ENCODE peak calls at places on chromosomes 16 and 17, in six cellular contexts. One of them, this sample, is unnamed. For H3K4me1 and H3K36me3, the result is how much of the 10 kb centered on the place peaks cover.

GRCh38 chr16:68893710-68894705 is 50.7 kb downstream of the TANGO6 start:
- DNase-seq in heart left ventricle: peak
- DNase-seq in breast epithelium: no peak
- DNase-seq in ovary: no peak
- DNase-seq in stomach: no peak
- DNase-seq in esophagus muscularis mucosa: no peak
- DNase-seq in this sample: peak

GRCh38 chr17:66755101-66755943 is 79.6 kb upstream of the CACNG5 start:
- DNase-seq in heart left ventricle: no peak
- DNase-seq in ovary: no peak
- DNase-seq in stomach: no peak
- DNase-seq in esophagus muscularis mucosa: no peak
- DNase-seq in breast epithelium: no peak
- DNase-seq in this sample: no peak

GRCh38 chr16:67530013-67530939 is 1.6 kb downstream of the RIPOR1 start:
- DNase-seq in breast epithelium: no peak
- DNase-seq in heart left ventricle: peak
- DNase-seq in ovary: peak
- DNase-seq in esophagus muscularis mucosa: no peak
- DNase-seq in stomach: peak
- DNase-seq in this sample: peak

GRCh38 chr17:49836111-49837030 is 11.5 kb downstream of the TAC4 start:
- DNase-seq in breast epithelium: no peak
- DNase-seq in stomach: peak
- DNase-seq in heart left ventricle: no peak
- DNase-seq in ovary: no peak
- DNase-seq in esophagus muscularis mucosa: no peak
- DNase-seq in this sample: no peak

GRCh38 chr16:72658888-72659717 is 388.8 kb downstream of the ZFHX3 start:
- DNase-seq in heart left ventricle: no peak
- DNase-seq in esophagus muscularis mucosa: no peak
- DNase-seq in stomach: no peak
- DNase-seq in breast epithelium: no peak
- DNase-seq in ovary: no peak
- DNase-seq in this sample: no peak

GRCh38 chr17:19238167-19238505 is 970 bp downstream of the EPN2 start:
- DNase-seq in breast epithelium: peak
- DNase-seq in ovary: peak
- DNase-seq in stomach: peak
- DNase-seq in heart left ventricle: peak
- DNase-seq in esophagus muscularis mucosa: no peak
- DNase-seq in this sample: peak

GRCh38 chr17:74201250-74201649 is 2.2 kb upstream of the RPL38 start:
- DNase-seq in breast epithelium: no peak
- DNase-seq in stomach: no peak
- DNase-seq in ovary: no peak
- DNase-seq in esophagus muscularis mucosa: no peak
- DNase-seq in heart left ventricle: no peak
- DNase-seq in this sample: peak

GRCh38 chr16:12507366-12507765 is 296.3 kb downstream of the CPPED1 start:
- DNase-seq in breast epithelium: no peak
- DNase-seq in stomach: no peak
- DNase-seq in ovary: no peak
- DNase-seq in heart left ventricle: no peak
- DNase-seq in esophagus muscularis mucosa: no peak
- DNase-seq in this sample: no peak

GRCh38 chr16:79599256-79599836 is 1.2 kb downstream of the MAF start:
- DNase-seq in stomach: no peak
- DNase-seq in esophagus muscularis mucosa: no peak
- DNase-seq in ovary: peak
- DNase-seq in breast epithelium: no peak
- DNase-seq in heart left ventricle: peak
- DNase-seq in this sample: no peak

GRCh38 chr16:65414284-65414984 is 292.6 kb upstream of the CDH11 start:
- DNase-seq in esophagus muscularis mucosa: no peak
- DNase-seq in breast epithelium: no peak
- DNase-seq in ovary: no peak
- DNase-seq in stomach: no peak
- DNase-seq in heart left ventricle: no peak
- DNase-seq in this sample: no peak

GRCh38 chr17:47810200-47810821 is 11.3 kb downstream of the OSBPL7 start:
- DNase-seq in ovary: no peak
- DNase-seq in stomach: peak
- DNase-seq in heart left ventricle: peak
- DNase-seq in esophagus muscularis mucosa: no peak
- DNase-seq in breast epithelium: no peak
- DNase-seq in this sample: peak

GRCh38 chr17:79951361-79952264 is 84.1 kb downstream of the TBC1D16 start:
- DNase-seq in ovary: peak
- DNase-seq in breast epithelium: peak
- DNase-seq in stomach: peak
- DNase-seq in esophagus muscularis mucosa: no peak
- DNase-seq in heart left ventricle: peak
- DNase-seq in this sample: peak

GRCh38 chr17:79949646-79950292 is 85.9 kb downstream of the TBC1D16 start:
- DNase-seq in ovary: peak
- DNase-seq in stomach: no peak
- DNase-seq in esophagus muscularis mucosa: no peak
- DNase-seq in breast epithelium: peak
- DNase-seq in heart left ventricle: no peak
- DNase-seq in this sample: peak

GRCh38 chr17:79948918-79949645 is 86.6 kb downstream of the TBC1D16 start:
- DNase-seq in ovary: peak
- DNase-seq in heart left ventricle: no peak
- DNase-seq in esophagus muscularis mucosa: no peak
- DNase-seq in stomach: no peak
- DNase-seq in breast epithelium: peak
- DNase-seq in this sample: peak

GRCh38 chr17:79950711-79951110 is 85.0 kb downstream of the TBC1D16 start:
- DNase-seq in esophagus muscularis mucosa: no peak
- DNase-seq in ovary: peak
- DNase-seq in breast epithelium: peak
- DNase-seq in stomach: no peak
- DNase-seq in heart left ventricle: no peak
- DNase-seq in this sample: peak

GRCh38 chr17:79950306-79950705 is 85.4 kb downstream of the TBC1D16 start:
- DNase-seq in esophagus muscularis mucosa: no peak
- DNase-seq in breast epithelium: peak
- DNase-seq in stomach: peak
- DNase-seq in ovary: peak
- DNase-seq in heart left ventricle: no peak
- DNase-seq in this sample: no peak
- H3K4me1 ChIP-seq in esophagus muscularis mucosa: under half
- H3K4me1 ChIP-seq in breast epithelium: under half
- H3K4me1 ChIP-seq in stomach: under half
- H3K4me1 ChIP-seq in ovary: under half
- H3K4me1 ChIP-seq in heart left ventricle: under half
- H3K4me1 ChIP-seq in this sample: half or more

DNA sequence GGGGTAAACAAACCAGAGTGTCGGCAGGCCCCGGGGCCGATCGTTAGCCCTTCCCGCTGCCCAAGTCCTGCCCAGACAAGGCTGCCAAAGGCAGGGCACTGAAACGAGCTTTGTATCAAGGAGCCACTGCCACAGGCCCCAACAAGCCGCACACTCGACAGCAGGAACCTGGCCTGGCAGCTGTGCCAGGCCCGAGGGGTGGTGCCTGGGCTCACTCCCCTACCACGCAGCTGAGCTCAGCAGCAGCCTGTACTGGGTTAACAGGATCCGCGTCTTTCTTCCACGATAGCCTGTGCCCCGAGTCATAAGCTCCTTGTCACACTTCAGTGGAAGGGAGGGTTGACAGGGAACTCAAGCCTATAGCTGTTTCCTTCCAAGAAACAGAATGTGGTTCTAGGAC is 87.9 kb downstream of the ABR start:
- DNase-seq in esophagus muscularis mucosa: no peak
- DNase-seq in stomach: peak
- DNase-seq in ovary: no peak
- DNase-seq in heart left ventricle: no peak
- DNase-seq in breast epithelium: no peak
- DNase-seq in this sample: no peak
- H3K36me3 ChIP-seq in esophagus muscularis mucosa: half or more
- H3K36me3 ChIP-seq in stomach: half or more
- H3K36me3 ChIP-seq in ovary: under half
- H3K36me3 ChIP-seq in heart left ventricle: under half
- H3K36me3 ChIP-seq in breast epithelium: under half
- H3K36me3 ChIP-seq in this sample: under half

DNA sequence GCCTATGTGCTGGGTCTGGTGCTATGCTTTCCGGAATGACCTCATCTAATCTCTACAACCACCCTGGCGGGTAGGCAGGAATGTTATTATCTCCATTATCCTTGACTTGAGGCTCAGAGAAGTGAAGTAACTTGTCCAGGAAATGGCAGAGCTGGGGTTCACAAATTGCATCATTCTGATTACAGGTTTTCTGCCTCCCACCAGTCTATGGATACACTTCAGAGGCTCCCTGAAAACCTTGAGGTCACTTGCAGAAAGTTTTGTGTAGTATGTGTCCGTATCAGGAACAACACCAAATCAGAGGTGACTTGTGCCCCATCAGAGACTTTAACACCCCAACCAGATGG is 19.1 kb downstream of the NOD2 start:
- DNase-seq in ovary: no peak
- DNase-seq in heart left ventricle: no peak
- DNase-seq in stomach: no peak
- DNase-seq in breast epithelium: no peak
- DNase-seq in esophagus muscularis mucosa: no peak
- DNase-seq in this sample: no peak
- H3K4me1 ChIP-seq in ovary: under half
- H3K4me1 ChIP-seq in heart left ventricle: under half
- H3K4me1 ChIP-seq in stomach: under half
- H3K4me1 ChIP-seq in breast epithelium: under half
- H3K4me1 ChIP-seq in esophagus muscularis mucosa: under half
- H3K4me1 ChIP-seq in this sample: under half

GRCh38 chr17:17830740-17831207 is 6.0 kb downstream of the SREBF1 start:
- DNase-seq in heart left ventricle: no peak
- DNase-seq in ovary: no peak
- DNase-seq in breast epithelium: no peak
- DNase-seq in esophagus muscularis mucosa: no peak
- DNase-seq in stomach: peak
- DNase-seq in this sample: no peak
- H3K36me3 ChIP-seq in heart left ventricle: under half
- H3K36me3 ChIP-seq in ovary: under half
- H3K36me3 ChIP-seq in breast epithelium: under half
- H3K36me3 ChIP-seq in esophagus muscularis mucosa: under half
- H3K36me3 ChIP-seq in stomach: under half
- H3K36me3 ChIP-seq in this sample: under half

GRCh38 chr17:77185137-77185536 is 44.4 kb downstream of the SEC14L1 start:
- DNase-seq in ovary: no peak
- DNase-seq in heart left ventricle: no peak
- DNase-seq in breast epithelium: no peak
- DNase-seq in stomach: no peak
- DNase-seq in esophagus muscularis mucosa: no peak
- DNase-seq in this sample: no peak

GRCh38 chr17:77180503-77181330 is 39.9 kb downstream of the SEC14L1 start:
- DNase-seq in breast epithelium: no peak
- DNase-seq in stomach: no peak
- DNase-seq in heart left ventricle: no peak
- DNase-seq in esophagus muscularis mucosa: no peak
- DNase-seq in ovary: no peak
- DNase-seq in this sample: no peak

GRCh38 chr17:77184474-77184873 is 43.7 kb downstream of the SEC14L1 start:
- DNase-seq in ovary: no peak
- DNase-seq in stomach: no peak
- DNase-seq in heart left ventricle: no peak
- DNase-seq in breast epithelium: no peak
- DNase-seq in esophagus muscularis mucosa: no peak
- DNase-seq in this sample: no peak

GRCh38 chr17:77182205-77182604 is 41.4 kb downstream of the SEC14L1 start:
- DNase-seq in stomach: no peak
- DNase-seq in breast epithelium: no peak
- DNase-seq in ovary: no peak
- DNase-seq in heart left ventricle: no peak
- DNase-seq in esophagus muscularis mucosa: no peak
- DNase-seq in this sample: no peak

DNA sequence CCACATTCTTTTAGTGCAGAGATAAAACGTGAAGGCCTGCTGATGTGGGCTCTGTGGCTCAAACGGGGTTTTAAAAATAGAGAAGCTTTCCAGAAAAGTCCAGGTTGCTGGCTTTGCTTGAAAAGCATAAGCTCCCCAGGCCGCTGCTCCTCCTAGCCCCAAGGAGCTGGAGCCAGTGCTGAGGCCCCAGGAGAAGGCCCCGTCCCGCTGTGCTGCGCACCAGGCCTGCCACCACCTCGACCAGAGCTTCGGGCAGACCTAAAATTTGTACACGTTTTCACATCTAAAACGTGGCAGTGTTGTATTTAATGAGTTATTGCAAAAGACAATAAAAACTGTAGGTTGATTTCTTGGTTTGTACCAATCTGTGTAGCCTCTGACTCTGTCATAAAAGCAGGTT is 42.0 kb downstream of the SEC14L1 start:
- DNase-seq in breast epithelium: no peak
- DNase-seq in ovary: no peak
- DNase-seq in stomach: no peak
- DNase-seq in heart left ventricle: no peak
- DNase-seq in esophagus muscularis mucosa: no peak
- DNase-seq in this sample: no peak
- H3K4me1 ChIP-seq in breast epithelium: under half
- H3K4me1 ChIP-seq in ovary: under half
- H3K4me1 ChIP-seq in stomach: half or more
- H3K4me1 ChIP-seq in heart left ventricle: under half
- H3K4me1 ChIP-seq in esophagus muscularis mucosa: half or more
- H3K4me1 ChIP-seq in this sample: under half

DNA sequence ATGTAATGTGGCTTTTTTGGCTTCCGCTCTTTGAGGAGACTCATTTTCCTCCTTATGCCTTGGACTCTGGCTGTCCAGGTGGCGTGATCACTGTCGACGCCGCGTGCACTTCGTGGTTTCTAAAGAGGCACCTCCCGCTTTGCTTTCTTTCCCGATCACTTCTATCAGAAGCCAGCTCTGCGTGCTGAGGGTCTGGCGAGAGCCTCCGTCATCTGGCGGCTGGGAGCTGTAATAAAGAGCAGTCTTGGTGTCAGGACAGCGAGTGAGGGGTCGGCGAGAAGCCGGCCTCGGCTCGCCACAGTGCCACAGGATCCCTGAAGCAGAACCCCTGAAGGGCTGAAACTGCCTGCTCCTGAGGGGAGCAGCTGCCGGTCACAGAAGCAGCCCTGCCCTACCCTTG is 7.4 kb downstream of the ZNF750 start:
- DNase-seq in stomach: no peak
- DNase-seq in heart left ventricle: no peak
- DNase-seq in ovary: no peak
- DNase-seq in esophagus muscularis mucosa: no peak
- DNase-seq in breast epithelium: no peak
- DNase-seq in this sample: no peak
- H3K36me3 ChIP-seq in stomach: under half
- H3K36me3 ChIP-seq in heart left ventricle: under half
- H3K36me3 ChIP-seq in ovary: under half
- H3K36me3 ChIP-seq in esophagus muscularis mucosa: under half
- H3K36me3 ChIP-seq in breast epithelium: under half
- H3K36me3 ChIP-seq in this sample: half or more

GRCh38 chr17:40912506-40913220 is 24.8 kb downstream of the KRT23 start:
- DNase-seq in heart left ventricle: no peak
- DNase-seq in esophagus muscularis mucosa: no peak
- DNase-seq in stomach: no peak
- DNase-seq in breast epithelium: no peak
- DNase-seq in ovary: no peak
- DNase-seq in this sample: no peak
- H3K4me1 ChIP-seq in heart left ventricle: under half
- H3K4me1 ChIP-seq in esophagus muscularis mucosa: under half
- H3K4me1 ChIP-seq in stomach: under half
- H3K4me1 ChIP-seq in breast epithelium: under half
- H3K4me1 ChIP-seq in ovary: under half
- H3K4me1 ChIP-seq in this sample: under half

GRCh38 chr17:68428498-68429172 is 28.7 kb downstream of the WIPI1 start:
- DNase-seq in esophagus muscularis mucosa: no peak
- DNase-seq in ovary: no peak
- DNase-seq in stomach: no peak
- DNase-seq in heart left ventricle: no peak
- DNase-seq in breast epithelium: no peak
- DNase-seq in this sample: no peak
- H3K36me3 ChIP-seq in esophagus muscularis mucosa: half or more
- H3K36me3 ChIP-seq in ovary: under half
- H3K36me3 ChIP-seq in stomach: half or more
- H3K36me3 ChIP-seq in heart left ventricle: under half
- H3K36me3 ChIP-seq in breast epithelium: under half
- H3K36me3 ChIP-seq in this sample: under half

This sample was measured in HAP-1.